ENCODE peak calls at places on chromosomes 3 and 15, in seven cellular contexts. One of them, this sample, is unnamed.

GRCh38 chr3:178325330-178325729 is 210.9 kb upstream of the KCNMB2 start:
- DNase-seq in WTC11: no peak
- DNase-seq in IMR-90: peak
- DNase-seq in fibroblast of the aortic adventitia: peak
- DNase-seq in osteocyte: no peak
- DNase-seq in OCI-LY7: no peak
- DNase-seq in tibial artery: no peak
- DNase-seq in this sample: peak

GRCh38 chr3:154684021-154684420 is 254.0 kb upstream of the GPR149 start:
- DNase-seq in WTC11: peak
- DNase-seq in IMR-90: no peak
- DNase-seq in fibroblast of the aortic adventitia: no peak
- DNase-seq in osteocyte: no peak
- DNase-seq in OCI-LY7: peak
- DNase-seq in tibial artery: no peak
- DNase-seq in this sample: no peak

GRCh38 chr15:91853968-91854943 is 748 bp downstream of the SLCO3A1 start:
- DNase-seq in WTC11: peak
- DNase-seq in IMR-90: no peak
- DNase-seq in fibroblast of the aortic adventitia: no peak
- DNase-seq in osteocyte: peak
- DNase-seq in OCI-LY7: peak
- DNase-seq in tibial artery: peak
- DNase-seq in this sample: peak

GRCh38 chr3:149009732-149010131 is 18.4 kb downstream of the GYG1 start:
- DNase-seq in WTC11: no peak
- DNase-seq in IMR-90: peak
- DNase-seq in fibroblast of the aortic adventitia: no peak
- DNase-seq in osteocyte: no peak
- DNase-seq in OCI-LY7: no peak
- DNase-seq in tibial artery: no peak
- DNase-seq in this sample: no peak

GRCh38 chr15:70892002-70892911 is at the start of the genes LRRC49 and THAP10:
- DNase-seq in WTC11: peak
- DNase-seq in IMR-90: peak
- DNase-seq in fibroblast of the aortic adventitia: peak
- DNase-seq in osteocyte: peak
- DNase-seq in OCI-LY7: peak
- DNase-seq in tibial artery: peak
- DNase-seq in this sample: peak

GRCh38 chr15:34239151-34239761 is 14.4 kb downstream of the EMC4 start:
- DNase-seq in WTC11: no peak
- DNase-seq in IMR-90: peak
- DNase-seq in fibroblast of the aortic adventitia: peak
- DNase-seq in osteocyte: no peak
- DNase-seq in OCI-LY7: no peak
- DNase-seq in tibial artery: no peak
- DNase-seq in this sample: peak

GRCh38 chr3:100682056-100682853 is 27.0 kb upstream of the TFG start:
- DNase-seq in WTC11: no peak
- DNase-seq in IMR-90: no peak
- DNase-seq in fibroblast of the aortic adventitia: no peak
- DNase-seq in osteocyte: no peak
- DNase-seq in OCI-LY7: no peak
- DNase-seq in tibial artery: peak
- DNase-seq in this sample: peak

GRCh38 chr3:33312361-33312760 is 35.1 kb downstream of the FBXL2 start:
- DNase-seq in WTC11: no peak
- DNase-seq in IMR-90: peak
- DNase-seq in fibroblast of the aortic adventitia: peak
- DNase-seq in osteocyte: no peak
- DNase-seq in OCI-LY7: no peak
- DNase-seq in tibial artery: no peak
- DNase-seq in this sample: no peak

GRCh38 chr15:89673162-89673506 is 6.0 kb downstream of the PLIN1 start:
- DNase-seq in WTC11: peak
- DNase-seq in IMR-90: no peak
- DNase-seq in fibroblast of the aortic adventitia: no peak
- DNase-seq in osteocyte: no peak
- DNase-seq in OCI-LY7: peak
- DNase-seq in tibial artery: no peak
- DNase-seq in this sample: peak

GRCh38 chr15:57190208-57190607 is 186.1 kb upstream of the CGNL1 start:
- DNase-seq in WTC11: no peak
- DNase-seq in IMR-90: no peak
- DNase-seq in fibroblast of the aortic adventitia: no peak
- DNase-seq in osteocyte: no peak
- DNase-seq in OCI-LY7: no peak
- DNase-seq in tibial artery: no peak
- DNase-seq in this sample: no peak

GRCh38 chr3:50714953-50715352 is 40.2 kb downstream of the DOCK3 start:
- DNase-seq in WTC11: no peak
- DNase-seq in IMR-90: no peak
- DNase-seq in fibroblast of the aortic adventitia: no peak
- DNase-seq in osteocyte: no peak
- DNase-seq in OCI-LY7: no peak
- DNase-seq in tibial artery: no peak
- DNase-seq in this sample: no peak

GRCh38 chr15:52227456-52227855 is 36.3 kb upstream of the GNB5 start:
- DNase-seq in WTC11: peak
- DNase-seq in IMR-90: peak
- DNase-seq in fibroblast of the aortic adventitia: peak
- DNase-seq in osteocyte: peak
- DNase-seq in OCI-LY7: peak
- DNase-seq in tibial artery: peak
- DNase-seq in this sample: peak

GRCh38 chr3:13121553-13122001 is 48.3 kb upstream of the IQSEC1 start:
- DNase-seq in WTC11: peak
- DNase-seq in IMR-90: no peak
- DNase-seq in fibroblast of the aortic adventitia: no peak
- DNase-seq in osteocyte: no peak
- DNase-seq in OCI-LY7: no peak
- DNase-seq in tibial artery: peak
- DNase-seq in this sample: no peak

GRCh38 chr3:139559541-139559940 is 20.0 kb upstream of the RBP1 start:
- DNase-seq in WTC11: no peak
- DNase-seq in IMR-90: peak
- DNase-seq in fibroblast of the aortic adventitia: no peak
- DNase-seq in osteocyte: no peak
- DNase-seq in OCI-LY7: no peak
- DNase-seq in tibial artery: no peak
- DNase-seq in this sample: peak

DNA sequence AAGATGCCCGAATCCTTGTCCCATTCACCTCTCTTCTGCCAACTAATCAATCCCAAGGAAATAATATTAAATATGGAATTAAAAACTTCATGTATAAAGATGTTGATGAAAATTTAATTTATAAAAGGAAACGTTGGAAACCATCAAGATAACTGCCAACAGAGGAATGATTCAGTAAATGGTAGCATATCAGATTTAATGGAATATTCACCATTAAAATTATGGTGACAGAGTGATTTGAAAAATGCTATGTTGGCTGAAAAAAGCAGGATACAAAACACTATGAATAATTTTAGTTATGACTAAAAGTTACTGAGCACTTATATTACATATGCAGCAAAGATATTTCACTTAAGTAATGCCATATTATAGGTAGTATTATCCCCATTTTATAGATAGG is 107.7 kb downstream of the MYLK start:
- DNase-seq in WTC11: no peak
- DNase-seq in IMR-90: no peak
- DNase-seq in fibroblast of the aortic adventitia: no peak
- DNase-seq in osteocyte: no peak
- DNase-seq in OCI-LY7: no peak
- DNase-seq in tibial artery: no peak
- DNase-seq in this sample: no peak
- TF ChIP-seq CTCF in WTC11: no peak
- TF ChIP-seq CTCF in IMR-90: no peak
- TF ChIP-seq CTCF in fibroblast of the aortic adventitia: no peak
- TF ChIP-seq CTCF in osteocyte: no peak
- TF ChIP-seq CTCF in OCI-LY7: no peak
- TF ChIP-seq CTCF in tibial artery: no peak
- TF ChIP-seq CTCF in this sample: no peak

GRCh38 chr3:42683875-42684593 is 1.3 kb upstream of the KLHL40 start:
- DNase-seq in WTC11: no peak
- DNase-seq in IMR-90: peak
- DNase-seq in fibroblast of the aortic adventitia: peak
- DNase-seq in osteocyte: no peak
- DNase-seq in OCI-LY7: no peak
- DNase-seq in tibial artery: peak
- DNase-seq in this sample: peak

GRCh38 chr3:42685891-42686820 is 819 bp downstream of the KLHL40 start:
- DNase-seq in WTC11: no peak
- DNase-seq in IMR-90: no peak
- DNase-seq in fibroblast of the aortic adventitia: no peak
- DNase-seq in osteocyte: no peak
- DNase-seq in OCI-LY7: no peak
- DNase-seq in tibial artery: peak
- DNase-seq in this sample: no peak

GRCh38 chr3:42686832-42687650 is 1.7 kb downstream of the KLHL40 start:
- DNase-seq in WTC11: no peak
- DNase-seq in IMR-90: no peak
- DNase-seq in fibroblast of the aortic adventitia: no peak
- DNase-seq in osteocyte: no peak
- DNase-seq in OCI-LY7: no peak
- DNase-seq in tibial artery: peak
- DNase-seq in this sample: no peak

GRCh38 chr3:42685363-42685881 is at the start of gene KLHL40:
- DNase-seq in WTC11: no peak
- DNase-seq in IMR-90: no peak
- DNase-seq in fibroblast of the aortic adventitia: no peak
- DNase-seq in osteocyte: no peak
- DNase-seq in OCI-LY7: no peak
- DNase-seq in tibial artery: peak
- DNase-seq in this sample: no peak

DNA sequence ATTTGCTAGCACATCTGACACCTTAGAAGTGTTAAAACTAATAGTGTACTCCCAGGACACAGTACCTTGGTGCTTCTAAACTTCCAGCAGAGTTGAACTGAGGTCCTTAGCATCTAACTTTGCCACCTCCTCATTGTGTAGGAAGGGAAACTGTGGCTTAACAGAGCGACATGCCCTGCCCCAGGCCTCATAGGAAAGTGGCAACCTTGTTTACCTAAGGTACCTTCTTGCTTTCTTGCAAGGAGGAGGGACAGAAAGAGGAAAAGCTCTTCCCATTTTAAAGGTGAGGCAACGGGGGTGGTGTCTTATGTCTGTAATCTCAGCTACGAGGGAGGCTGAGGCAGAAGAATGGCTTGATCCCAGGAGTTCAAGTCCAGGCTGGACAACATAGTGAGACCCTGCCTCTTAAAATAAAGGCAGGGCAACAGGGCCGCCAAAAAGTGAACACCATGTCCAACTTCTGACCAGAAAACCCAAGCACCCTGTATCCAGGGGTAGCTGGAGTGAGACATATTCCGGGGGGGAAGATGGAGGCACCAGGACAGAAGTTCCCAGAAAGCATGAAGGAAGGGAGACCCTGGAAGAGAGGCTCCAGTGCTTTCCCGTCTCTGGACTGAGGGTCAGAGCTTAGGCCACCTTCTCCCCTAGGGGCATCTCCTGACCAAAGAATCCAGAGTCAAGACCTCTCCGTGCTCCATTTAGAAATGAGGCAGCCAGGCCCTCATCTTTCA is 540 bp upstream of the KLHL40 start:
- DNase-seq in WTC11: no peak
- DNase-seq in IMR-90: no peak
- DNase-seq in fibroblast of the aortic adventitia: no peak
- DNase-seq in osteocyte: no peak
- DNase-seq in OCI-LY7: no peak
- DNase-seq in tibial artery: peak
- DNase-seq in this sample: no peak
- TF ChIP-seq CTCF in WTC11: no peak
- TF ChIP-seq CTCF in IMR-90: no peak
- TF ChIP-seq CTCF in fibroblast of the aortic adventitia: no peak
- TF ChIP-seq CTCF in osteocyte: no peak
- TF ChIP-seq CTCF in OCI-LY7: no peak
- TF ChIP-seq CTCF in tibial artery: no peak
- TF ChIP-seq CTCF in this sample: no peak

DNA sequence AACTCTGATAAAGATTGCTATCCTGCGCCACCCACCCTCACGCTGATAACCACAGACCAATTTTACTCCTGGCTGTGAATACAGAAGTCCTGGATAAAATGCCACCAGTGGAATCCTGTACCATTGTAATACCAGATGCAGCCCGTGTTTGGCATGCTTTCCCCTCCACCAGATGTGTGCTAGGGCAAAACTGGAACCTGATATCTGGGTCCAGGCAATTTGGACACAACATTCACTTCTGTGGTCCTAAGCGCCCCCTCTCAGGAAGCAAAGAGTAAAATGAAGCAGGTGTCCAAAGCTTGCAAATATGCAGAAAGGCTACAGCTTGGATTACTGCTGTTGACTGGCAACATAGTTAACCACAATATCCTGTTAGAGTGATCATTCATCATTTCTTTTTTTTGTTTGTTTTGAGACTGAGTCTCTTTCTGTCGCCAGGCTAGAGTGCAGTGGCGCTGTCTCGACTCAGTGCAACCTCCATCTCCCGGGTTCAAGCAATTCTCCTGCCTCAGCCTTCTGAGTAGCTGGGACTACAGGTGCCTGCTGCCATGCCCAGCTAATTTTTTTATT is 32.8 kb downstream of the LOXL1 start:
- DNase-seq in WTC11: no peak
- DNase-seq in IMR-90: no peak
- DNase-seq in fibroblast of the aortic adventitia: no peak
- DNase-seq in osteocyte: no peak
- DNase-seq in OCI-LY7: peak
- DNase-seq in tibial artery: peak
- DNase-seq in this sample: no peak
- TF ChIP-seq CTCF in WTC11: no peak
- TF ChIP-seq CTCF in IMR-90: no peak
- TF ChIP-seq CTCF in fibroblast of the aortic adventitia: no peak
- TF ChIP-seq CTCF in osteocyte: no peak
- TF ChIP-seq CTCF in OCI-LY7: peak
- TF ChIP-seq CTCF in tibial artery: no peak
- TF ChIP-seq CTCF in this sample: no peak

DNA sequence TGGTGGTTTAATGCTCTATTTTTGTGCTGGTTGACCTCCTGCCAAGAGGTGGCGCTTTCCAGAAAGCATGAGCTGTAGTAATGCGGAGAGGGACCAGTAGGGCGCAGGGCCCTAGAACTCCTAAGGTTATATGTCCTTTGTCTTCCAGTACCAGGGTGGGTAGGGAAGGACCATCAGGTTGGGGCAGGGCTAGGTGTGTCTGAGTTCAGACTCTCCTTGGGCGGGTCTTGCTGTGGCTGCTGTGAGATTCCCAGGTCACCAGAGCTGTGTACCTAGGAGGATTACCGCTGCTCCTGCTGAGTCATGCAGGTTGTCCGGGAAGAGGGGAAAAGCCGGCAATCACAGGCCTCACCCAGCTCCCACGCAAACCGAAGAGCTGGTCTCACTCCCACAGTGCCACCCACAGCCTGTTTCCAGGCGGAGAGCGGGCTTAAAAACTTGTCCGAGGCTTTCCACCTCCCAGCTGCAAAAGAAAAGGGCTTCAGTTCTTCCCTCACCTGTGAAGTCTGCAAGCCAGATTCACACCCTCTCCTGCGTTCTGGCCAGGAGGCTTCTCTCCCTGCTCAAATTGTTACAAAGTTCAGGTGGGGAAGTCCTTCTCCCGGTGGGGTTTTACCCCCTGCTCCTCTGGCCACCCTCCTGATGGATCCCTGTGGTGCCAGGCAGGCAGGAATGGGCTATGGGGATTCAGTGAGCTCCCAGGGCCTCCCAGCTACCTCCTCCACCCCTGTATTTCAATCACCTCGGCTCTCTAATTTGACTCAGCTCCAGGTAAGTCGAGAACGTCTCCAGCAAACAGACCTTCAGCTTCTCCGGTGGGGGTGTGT is 37.7 kb upstream of the BCHE start:
- DNase-seq in WTC11: no peak
- DNase-seq in IMR-90: no peak
- DNase-seq in fibroblast of the aortic adventitia: no peak
- DNase-seq in osteocyte: no peak
- DNase-seq in OCI-LY7: no peak
- DNase-seq in tibial artery: no peak
- DNase-seq in this sample: no peak
- TF ChIP-seq CTCF in WTC11: no peak
- TF ChIP-seq CTCF in IMR-90: no peak
- TF ChIP-seq CTCF in fibroblast of the aortic adventitia: no peak
- TF ChIP-seq CTCF in osteocyte: no peak
- TF ChIP-seq CTCF in OCI-LY7: no peak
- TF ChIP-seq CTCF in tibial artery: no peak
- TF ChIP-seq CTCF in this sample: no peak

This sample was measured in fibroblast of villous mesenchyme.